ENCODE peak calls at places on chromosomes 12 and 14, in ten cellular contexts. I is non-pigmented ciliary epithelial cell; O is activated T-helper 2 cell treated with anti-CD3 and anti-CD28 coated beads, Interferon-gamma antibody, Interleukin-2, Interleukin-4, amounts not matched to agents 10 μg/mL and 5 μg/mL and 100 μg/mL, durations not matched to agents 14 hours and 24 hours and 36 hours; P is HuH-7; C is GM23338; Y is T-helper 9 cell; M is body of pancreas; N is activated T-cell treated with anti-CD3 and anti-CD28 coated beads for 1 hour; V is progenitor cell of endocrine pancreas; W is GM12891. E is an unnamed sample.

GRCh38 chr12:7751394-7751793 is 4.2 kb upstream of the CLEC4C start:
- DNase-seq in W (no peak), V (no peak), N (no peak), M (no peak), O (no peak), P (no peak), Y (no peak), C (no peak), I (no peak), E (no peak)

GRCh38 chr12:2231956-2232355 is 179.2 kb downstream of the CACNA1C start:
- DNase-seq in C (no peak), W (no peak), I (no peak), P (no peak), M (no peak), Y (no peak), V (no peak), N (no peak), O (no peak), E (no peak)

GRCh38 chr12:3225154-3225795 is 148.1 kb downstream of the TSPAN9 start:
- DNase-seq in M (no peak), I (peak), C (no peak), V (no peak), O (no peak), Y (no peak), W (no peak), P (no peak), N (no peak), E (no peak)

GRCh38 chr14:65377576-65377975 is 35.0 kb upstream of the FUT8 start:
- DNase-seq in C (no peak), I (no peak), P (no peak), Y (no peak), M (no peak), O (no peak), V (no peak), W (no peak), N (no peak), E (no peak)

GRCh38 chr12:418432-418831 is 17.0 kb downstream of the CCDC77 start:
- DNase-seq in Y (no peak), W (no peak), C (no peak), O (no peak), I (no peak), V (no peak), P (no peak), M (no peak), N (no peak), E (no peak)

GRCh38 chr14:71524321-71524982 is 407.8 kb upstream of the RGS6 start:
- DNase-seq in Y (no peak), N (no peak), O (no peak), P (no peak), C (no peak), I (no peak), M (no peak), V (no peak), W (no peak), E (no peak)

GRCh38 chr14:103716091-103716801 is 636 bp downstream of the ZFYVE21 start:
- DNase-seq in M (peak), W (peak), P (no peak), C (no peak), Y (no peak), V (peak), N (no peak), I (no peak), O (peak), E (no peak)

GRCh38 chr12:96985515-96986362 is 78.7 kb downstream of the NEDD1 start:
- DNase-seq in N (peak), W (peak), I (no peak), C (peak), P (peak), V (peak), M (peak), Y (peak), O (peak), E (no peak)

GRCh38 chr12:31339831-31340622 is 14.1 kb upstream of the SINHCAF start:
- DNase-seq in P (no peak), M (no peak), Y (no peak), C (peak), W (no peak), N (no peak), I (no peak), V (no peak), O (no peak), E (no peak)

GRCh38 chr14:104037903-104038302 is 47.6 kb upstream of the ASPG start:
- DNase-seq in P (no peak), Y (no peak), O (no peak), C (no peak), V (no peak), M (no peak), W (no peak), I (no peak), N (no peak), E (no peak)

GRCh38 chr12:132621657-132622435 is 3.3 kb downstream of the P2RX2 start:
- DNase-seq in O (no peak), N (no peak), P (no peak), I (no peak), V (no peak), M (no peak), C (no peak), Y (no peak), W (no peak), E (no peak)

GRCh38 chr14:84969501-84969900 is 560.4 kb upstream of the FLRT2 start:
- DNase-seq in W (no peak), P (no peak), O (no peak), I (no peak), N (no peak), M (no peak), Y (no peak), C (no peak), V (no peak), E (no peak)

GRCh38 chr12:128168273-128168672 is 98.7 kb upstream of the TMEM132C start:
- DNase-seq in C (no peak), P (no peak), Y (no peak), N (no peak), I (no peak), O (no peak), V (no peak), M (no peak), W (no peak), E (no peak)

GRCh38 chr12:92675092-92675865 is 27.5 kb upstream of the PLEKHG7 start:
- DNase-seq in V (no peak), N (no peak), W (no peak), C (no peak), Y (no peak), P (no peak), I (no peak), O (no peak), M (no peak), E (no peak)

GRCh38 chr12:31119531-31120211 is 46.0 kb downstream of the DDX11 start:
- DNase-seq in V (no peak), M (no peak), I (no peak), W (no peak), N (no peak), C (no peak), O (no peak), Y (no peak), P (no peak), E (no peak)

GRCh38 chr12:95630496-95630895 is 79.2 kb upstream of the USP44 start:
- DNase-seq in N (no peak), I (no peak), P (no peak), V (no peak), O (no peak), W (no peak), M (no peak), C (no peak), Y (no peak), E (no peak)

GRCh38 chr14:91041450-91041849 is 19.0 kb downstream of the RPS6KA5 start:
- DNase-seq in I (no peak), W (no peak), Y (no peak), N (no peak), O (no peak), P (no peak), V (no peak), M (no peak), C (no peak), E (no peak)

E was measured in T-helper 22 cell.